ENCODE peak calls at places on chromosomes 12 and 14, in nine cellular contexts. G is GM23248, Z is body of pancreas, P is hypothalamus, O is caudate nucleus, R is ascending aorta, K is dorsolateral prefrontal cortex, L is left kidney, V is AML-193. F is an unnamed sample.

GRCh38 chr12:56476972-56477432 is 8.6 kb downstream of the SPRYD4 start:
- DNase-seq in G (no peak), Z (peak; percentile 98), P (no peak), O (no peak), R (no peak), K (no peak), L (no peak), V (no peak), F (no peak)

GRCh38 chr14:68627050-68627867 is 165.6 kb downstream of the ZFP36L1 start:
- DNase-seq in G (no peak), Z (peak; percentile 93), P (no peak), O (no peak), R (peak; percentile 87), K (no peak), L (peak; percentile 89), V (no peak), F (no peak)

GRCh38 chr12:40212566-40212965 is 12.2 kb upstream of the LRRK2 start:
- DNase-seq in G (no peak), Z (no peak), P (no peak), O (no peak), R (no peak), K (no peak), L (no peak), V (no peak), F (no peak)

GRCh38 chr12:91163116-91163515 is 19.5 kb downstream of the DCN start:
- DNase-seq in G (no peak), Z (no peak), P (no peak), O (no peak), R (no peak), K (no peak), L (no peak), V (no peak), F (no peak)

GRCh38 chr14:70808402-70809237 is 693 bp downstream of the MAP3K9 start:
- DNase-seq in G (peak; percentile 24), Z (peak; percentile 28), P (peak; percentile 44), O (peak; percentile 25), R (no peak), K (no peak), L (peak; percentile 66), V (no peak), F (no peak)

GRCh38 chr14:76773188-76773885 is 12.1 kb downstream of the VASH1 start:
- DNase-seq in G (peak; percentile 90), Z (peak; percentile 83), P (no peak), O (no peak), R (peak; percentile 92), K (no peak), L (peak; percentile 50), V (peak; percentile 79), F (peak; percentile 91)

GRCh38 chr14:100532916-100533630 is 54.1 kb downstream of the BEGAIN start:
- DNase-seq in G (peak; percentile 31), Z (peak; percentile 94), P (no peak), O (no peak), R (peak; percentile 60), K (peak; percentile 31), L (no peak), V (peak; percentile 64), F (peak; percentile 12)

GRCh38 chr12:22803725-22804124 is 178.8 kb downstream of the ETNK1 start:
- DNase-seq in G (no peak), Z (no peak), P (no peak), O (no peak), R (no peak), K (no peak), L (no peak), V (no peak), F (peak; percentile 1)

GRCh38 chr12:115470526-115470925 is 786.6 kb upstream of the TBX3 start:
- DNase-seq in G (no peak), Z (no peak), P (no peak), O (no peak), R (no peak), K (no peak), L (no peak), V (no peak), F (no peak)

GRCh38 chr12:124191024-124191359 is 103.9 kb upstream of the RFLNA start:
- DNase-seq in G (peak; percentile 14), Z (no peak), P (no peak), O (no peak), R (no peak), K (no peak), L (peak; percentile 75), V (no peak), F (no peak)

GRCh38 chr12:121748571-121749265 is 36.2 kb downstream of the TMEM120B start:
- DNase-seq in G (peak; percentile 92), Z (no peak), P (no peak), O (peak; percentile 49), R (no peak), K (no peak), L (peak; percentile 90), V (no peak), F (peak; percentile 94)

GRCh38 chr12:17640615-17641014 is 449.4 kb downstream of the RERGL start:
- DNase-seq in G (no peak), Z (no peak), P (no peak), O (no peak), R (no peak), K (no peak), L (no peak), V (no peak), F (no peak)

GRCh38 chr14:102221026-102221425 is 81.3 kb downstream of the WDR20 start:
- DNase-seq in G (peak; percentile 73), Z (no peak), P (no peak), O (no peak), R (no peak), K (no peak), L (no peak), V (no peak), F (peak; percentile 49)

GRCh38 chr12:72095025-72095424 is 156.4 kb downstream of the TPH2 start:
- DNase-seq in G (no peak), Z (no peak), P (no peak), O (no peak), R (no peak), K (peak; percentile 46), L (no peak), V (no peak), F (no peak)

GRCh38 chr12:11307143-11307542 is 3.1 kb downstream of the PRB4 start:
- DNase-seq in G (no peak), Z (no peak), P (no peak), O (no peak), R (no peak), K (no peak), L (no peak), V (no peak), F (peak; percentile 46)

GRCh38 chr12:6538420-6539275 is 4.3 kb downstream of the GAPDH start:
- DNase-seq in G (peak; percentile 50), Z (no peak), P (no peak), O (no peak), R (peak; percentile 65), K (no peak), L (no peak), V (no peak), F (peak; percentile 25)

GRCh38 chr12:56803750-56804149 is 40.6 kb downstream of the HSD17B6 start:
- DNase-seq in G (peak; percentile 79), Z (no peak), P (no peak), O (no peak), R (peak; percentile 78), K (peak; percentile 32), L (no peak), V (no peak), F (no peak)

GRCh38 chr12:132622437-132623071 is 4.0 kb downstream of the P2RX2 start:
- DNase-seq in G (peak; percentile 90), Z (peak; percentile 42), P (no peak), O (peak; percentile 27), R (no peak), K (peak; percentile 62), L (peak; percentile 93), V (no peak), F (peak; percentile 70)

GRCh38 chr12:7934153-7934552 is 1.8 kb downstream of the SLC2A3 start:
- DNase-seq in G (peak; percentile 36), Z (no peak), P (no peak), O (no peak), R (no peak), K (no peak), L (no peak), V (no peak), F (no peak)

GRCh38 chr12:4300870-4301269 is 20.1 kb upstream of the TIGAR start:
- DNase-seq in G (no peak), Z (no peak), P (no peak), O (no peak), R (no peak), K (no peak), L (no peak), V (no peak), F (no peak)